ENCODE peak calls at places on chromosomes 6 and 20, in six cellular contexts. V is HepG2, N is transverse colon, D is tibial nerve, X is sigmoid colon, E is stomach. Y is an unnamed sample.

GRCh38 chr6:103335412-103335811 is 1524.3 kb downstream of the HACE1 start:
- DNase-seq in V (no peak), N (no peak), D (no peak), X (no peak), E (no peak), Y (no peak)

GRCh38 chr6:22512716-22513452 is 56.5 kb upstream of the HDGFL1 start:
- DNase-seq in V (no peak), N (no peak), D (no peak), X (no peak), E (no peak), Y (no peak)

GRCh38 chr6:4649728-4650127 is 126.5 kb upstream of the CDYL start:
- DNase-seq in V (no peak), N (no peak), D (no peak), X (no peak), E (no peak), Y (no peak)

GRCh38 chr20:10649817-10650200 is 24.0 kb downstream of the JAG1 start:
- DNase-seq in V (no peak), N (peak; percentile 1), D (no peak), X (no peak), E (no peak), Y (no peak)

GRCh38 chr6:108321253-108321740 is 26.4 kb downstream of the AFG1L start:
- DNase-seq in V (no peak), N (no peak), D (no peak), X (no peak), E (no peak), Y (no peak)

GRCh38 chr6:135458051-135458450 is 39.5 kb downstream of the AHI1 start:
- DNase-seq in V (no peak), N (no peak), D (no peak), X (no peak), E (no peak), Y (no peak)

GRCh38 chr6:125918230-125918629 is 38.3 kb upstream of the HINT3 start:
- DNase-seq in V (no peak), N (peak; percentile 24), D (no peak), X (no peak), E (no peak), Y (no peak)

GRCh38 chr6:129502261-129502660 is 207.7 kb downstream of the ARHGAP18 start:
- DNase-seq in V (no peak), N (no peak), D (no peak), X (no peak), E (no peak), Y (no peak)

GRCh38 chr6:170032197-170032596 is 258.7 kb downstream of the DLL1 start:
- DNase-seq in V (no peak), N (peak; percentile 5), D (no peak), X (peak; percentile 59), E (peak; percentile 22), Y (peak; percentile 62)

GRCh38 chr20:49104365-49104648 is 58.2 kb downstream of the CSE1L start:
- DNase-seq in V (no peak), N (no peak), D (no peak), X (no peak), E (no peak), Y (no peak)

GRCh38 chr6:53691252-53691651 is 25.7 kb upstream of the KLHL31 start:
- DNase-seq in V (no peak), N (no peak), D (no peak), X (no peak), E (no peak), Y (no peak)

GRCh38 chr6:51678905-51679620 is 408.4 kb downstream of the PKHD1 start:
- DNase-seq in V (no peak), N (no peak), D (no peak), X (no peak), E (no peak), Y (no peak)

GRCh38 chr6:151034825-151035781 is 169.6 kb downstream of the MTHFD1L start:
- DNase-seq in V (no peak), N (no peak), D (no peak), X (no peak), E (no peak), Y (no peak)

GRCh38 chr20:1624811-1625690 is 5.2 kb upstream of the SIRPB1 start:
- DNase-seq in V (no peak), N (no peak), D (no peak), X (no peak), E (no peak), Y (no peak)

GRCh38 chr6:17705778-17706579 is 746 bp downstream of the NUP153 start:
- DNase-seq in V (peak; percentile 57), N (peak; percentile 75), D (peak; percentile 19), X (peak; percentile 81), E (peak; percentile 65), Y (no peak)

GRCh38 chr6:114260810-114261209 is 82.0 kb downstream of the HS3ST5 start:
- DNase-seq in V (no peak), N (no peak), D (no peak), X (no peak), E (no peak), Y (no peak)

GRCh38 chr20:54115172-54115854 is 44.9 kb upstream of the BCAS1 start:
- DNase-seq in V (no peak), N (peak; percentile 32), D (no peak), X (peak; percentile 80), E (no peak), Y (no peak)

GRCh38 chr20:64256282-64256947 is 867 bp downstream of the PCMTD2 start:
- DNase-seq in V (no peak), N (no peak), D (no peak), X (no peak), E (no peak), Y (no peak)

GRCh38 chr6:25359191-25359861 is 80.2 kb downstream of the CARMIL1 start:
- DNase-seq in V (no peak), N (no peak), D (no peak), X (peak; percentile 76), E (no peak), Y (no peak)

GRCh38 chr20:20353574-20353973 is 14.3 kb upstream of the INSM1 start:
- DNase-seq in V (no peak), N (no peak), D (no peak), X (no peak), E (no peak), Y (no peak)

GRCh38 chr6:99434702-99435530 is 9.8 kb upstream of the PNISR start:
- DNase-seq in V (peak; percentile 23), N (no peak), D (no peak), X (no peak), E (no peak), Y (no peak)

GRCh38 chr6:506508-506907 is 115.0 kb downstream of the IRF4 start:
- DNase-seq in V (no peak), N (no peak), D (no peak), X (no peak), E (no peak), Y (no peak)

GRCh38 chr20:4957939-4958362 is 43.4 kb downstream of the SLC23A2 start:
- DNase-seq in V (no peak), N (no peak), D (no peak), X (no peak), E (no peak), Y (no peak)

GRCh38 chr6:87944541-87944954 is 103.1 kb upstream of the SPACA1 start:
- DNase-seq in V (peak; percentile 71), N (peak; percentile 22), D (peak; percentile 21), X (no peak), E (peak; percentile 31), Y (no peak)

GRCh38 chr6:30945281-30945680 is 4.5 kb downstream of the MUCL3 start:
- DNase-seq in V (no peak), N (no peak), D (no peak), X (no peak), E (no peak), Y (no peak)

GRCh38 chr6:128275681-128276080 is 244.7 kb downstream of the PTPRK start:
- DNase-seq in V (no peak), N (no peak), D (no peak), X (no peak), E (no peak), Y (no peak)

GRCh38 chr6:134317471-134318131 is at the start of gene SGK1:
- DNase-seq in V (no peak), N (no peak), D (no peak), X (no peak), E (no peak), Y (no peak)

GRCh38 chr6:2915150-2915549 is 12.0 kb upstream of the SERPINB9 start:
- DNase-seq in V (no peak), N (no peak), D (no peak), X (no peak), E (no peak), Y (no peak)

GRCh38 chr6:130602151-130602770 is 224.9 kb upstream of the SMLR1 start:
- DNase-seq in V (no peak), N (no peak), D (no peak), X (no peak), E (no peak), Y (no peak)

GRCh38 chr6:35362200-35362599 is 19.8 kb downstream of the PPARD start:
- DNase-seq in V (no peak), N (no peak), D (no peak), X (no peak), E (no peak), Y (no peak)

GRCh38 chr6:35360349-35361138 is 18.2 kb downstream of the PPARD start:
- DNase-seq in V (peak; percentile 97), N (no peak), D (no peak), X (peak; percentile 72), E (no peak), Y (peak; percentile 3)

GRCh38 chr6:35359744-35360348 is 17.5 kb downstream of the PPARD start:
- DNase-seq in V (no peak), N (no peak), D (no peak), X (peak; percentile 83), E (no peak), Y (peak; percentile 41)

GRCh38 chr6:35365599-35366596 is 23.5 kb downstream of the PPARD start:
- DNase-seq in V (peak; percentile 40), N (no peak), D (no peak), X (no peak), E (no peak), Y (no peak)

GRCh38 chr6:35363293-35363750 is 21.0 kb downstream of the PPARD start:
- DNase-seq in V (no peak), N (no peak), D (no peak), X (no peak), E (no peak), Y (no peak)
- TF ChIP-seq POLR2A in V (no peak), N (no peak), D (no peak), X (no peak), E (no peak), Y (no peak)

DNA sequence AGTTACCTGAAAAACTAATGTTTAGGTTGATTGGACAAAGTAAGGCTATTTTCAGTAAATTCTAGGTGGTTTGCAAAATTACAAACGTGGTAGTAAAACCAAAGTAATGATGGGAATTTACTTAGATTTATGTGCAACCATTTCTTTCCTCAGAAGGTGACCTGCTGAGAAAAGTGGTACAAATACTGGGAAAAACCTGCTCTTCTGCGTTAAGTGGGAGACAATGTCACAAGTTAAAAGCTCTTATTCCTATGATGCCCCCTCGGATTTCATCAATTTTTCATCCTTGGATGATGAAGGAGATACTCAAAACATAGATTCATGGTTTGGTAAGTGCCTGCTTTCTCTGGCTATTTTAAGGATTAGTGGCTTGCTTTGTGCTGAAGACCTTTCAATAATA is 18.2 kb downstream of the TPX2 start:
- DNase-seq in V (no peak), N (no peak), D (no peak), X (no peak), E (no peak), Y (no peak)
- TF ChIP-seq EP300 in V (no peak), N (no peak), D (no peak), X (no peak), E (no peak), Y (no peak)

GRCh38 chr6:36120539-36120938 is 9.8 kb upstream of the MAPK13 start:
- DNase-seq in V (no peak), N (peak; percentile 75), D (no peak), X (peak; percentile 51), E (peak; percentile 39), Y (no peak)
- H3K4me1 ChIP-seq in V (peaks cover 32% of the 10 kb centered on the region), N (peaks cover 54% of the 10 kb centered on the region), D (peaks cover 23% of the 10 kb centered on the region), X (peaks cover 14% of the 10 kb centered on the region), E (peaks cover 81% of the 10 kb centered on the region), Y (peaks cover 44% of the 10 kb centered on the region)

GRCh38 chr6:165109011-165109410 is 200.4 kb downstream of the C6orf118 start:
- DNase-seq in V (no peak), N (no peak), D (no peak), X (no peak), E (no peak), Y (no peak)
- TF ChIP-seq POLR2A in V (no peak), N (no peak), D (no peak), X (no peak), E (no peak), Y (no peak)

Y was measured in suprapubic skin.